ENCODE peak calls at places on chromosomes 5 and 9, in four cellular contexts. N, R, J and O are unnamed samples.

GRCh38 chr5:160382361-160382760 is 11.9 kb upstream of the C1QTNF2 start:
- DNase-seq in N (no peak), R (no peak), J (no peak), O (no peak)

GRCh38 chr5:69238760-69239251 is 4.1 kb downstream of the CDK7 start:
- DNase-seq in N (no peak), R (peak), J (peak), O (no peak)

GRCh38 chr5:65835191-65835590 is 91.2 kb upstream of the ERBIN start:
- DNase-seq in N (no peak), R (no peak), J (no peak), O (no peak)

GRCh38 chr9:38681747-38682227 is 38.1 kb downstream of the FAM240B start:
- DNase-seq in N (no peak), R (peak), J (no peak), O (no peak)

GRCh38 chr9:109150925-109151547 is 16.0 kb downstream of the FRRS1L start:
- DNase-seq in N (no peak), R (no peak), J (no peak), O (no peak)

GRCh38 chr9:42852133-42852532 is 668.7 kb downstream of the SPATA31A6 start:
- DNase-seq in N (no peak), R (peak), J (no peak), O (no peak)

GRCh38 chr5:78523314-78524193 is 125.0 kb downstream of the LHFPL2 start:
- DNase-seq in N (no peak), R (peak), J (no peak), O (no peak)

GRCh38 chr5:89043676-89044075 is 160.7 kb upstream of the MEF2C start:
- DNase-seq in N (no peak), R (peak), J (peak), O (no peak)

GRCh38 chr9:120733190-120733589 is 18.9 kb upstream of the MEGF9 start:
- DNase-seq in N (no peak), R (peak), J (peak), O (peak)

GRCh38 chr5:62152394-62153123 is 153.4 kb upstream of the KIF2A start:
- DNase-seq in N (no peak), R (no peak), J (no peak), O (no peak)

GRCh38 chr9:110960288-110960687 is 78.0 kb downstream of the LPAR1 start:
- DNase-seq in N (no peak), R (no peak), J (no peak), O (no peak)

GRCh38 chr9:121281614-121282291 is 13.8 kb downstream of the GSN start:
- DNase-seq in N (no peak), R (peak), J (no peak), O (peak)

GRCh38 chr5:157280927-157281326 is 15.0 kb downstream of the CYFIP2 start:
- DNase-seq in N (no peak), R (no peak), J (no peak), O (no peak)

GRCh38 chr5:161846731-161847130 is 1.2 kb upstream of the GABRA1 start:
- DNase-seq in N (no peak), R (no peak), J (no peak), O (no peak)

GRCh38 chr9:21585756-21586752 is 103.9 kb upstream of the IFNE start:
- DNase-seq in N (no peak), R (peak), J (no peak), O (no peak)

GRCh38 chr5:116521173-116521872 is 53.3 kb downstream of the SEMA6A start:
- DNase-seq in N (no peak), R (no peak), J (no peak), O (no peak)

GRCh38 chr5:56003179-56003578 is 8.4 kb upstream of the IL6ST start:
- DNase-seq in N (no peak), R (peak), J (no peak), O (no peak)

GRCh38 chr5:131305138-131305650 is 41.3 kb downstream of the CDC42SE2 start:
- DNase-seq in N (no peak), R (no peak), J (no peak), O (no peak)

GRCh38 chr5:172548981-172549707 is 91.9 kb upstream of the NEURL1B start:
- DNase-seq in N (no peak), R (no peak), J (no peak), O (no peak)

GRCh38 chr5:40383719-40384651 is 295.7 kb upstream of the PTGER4 start:
- DNase-seq in N (no peak), R (peak), J (peak), O (no peak)

GRCh38 chr9:135662758-135663450 is at the start of gene LCN9:
- DNase-seq in N (no peak), R (peak), J (no peak), O (peak)

GRCh38 chr5:161535762-161536161 is 10.8 kb downstream of the GABRB2 start:
- DNase-seq in N (no peak), R (no peak), J (no peak), O (no peak)

GRCh38 chr5:175746851-175747250 is 89.0 kb downstream of the HRH2 start:
- DNase-seq in N (no peak), R (peak), J (no peak), O (no peak)

GRCh38 chr5:144198386-144198785 is 27.7 kb downstream of the KCTD16 start:
- DNase-seq in N (no peak), R (peak), J (no peak), O (no peak)

GRCh38 chr5:131634666-131634995 is 398 bp downstream of the RAPGEF6 start:
- DNase-seq in N (peak), R (peak), J (no peak), O (no peak)

GRCh38 chr5:5335708-5336211 is 86.7 kb upstream of the ICE1 start:
- DNase-seq in N (no peak), R (peak), J (no peak), O (no peak)

GRCh38 chr9:88313364-88314220 is 74.7 kb upstream of the SPIN1 start:
- DNase-seq in N (no peak), R (no peak), J (no peak), O (no peak)

GRCh38 chr9:12604154-12604825 is 88.9 kb upstream of the TYRP1 start:
- DNase-seq in N (no peak), R (peak), J (no peak), O (no peak)

GRCh38 chr5:149839761-149840160 is 104.8 kb downstream of the PDE6A start:
- DNase-seq in N (no peak), R (peak), J (no peak), O (no peak)

GRCh38 chr5:149840226-149840825 is 104.3 kb downstream of the PDE6A start:
- DNase-seq in N (no peak), R (peak), J (no peak), O (no peak)

GRCh38 chr5:149845601-149846000 is 99.0 kb downstream of the PDE6A start:
- DNase-seq in N (no peak), R (no peak), J (no peak), O (no peak)

GRCh38 chr5:149838881-149839739 is 105.5 kb downstream of the PDE6A start:
- DNase-seq in N (no peak), R (peak), J (no peak), O (no peak)

GRCh38 chr5:149841844-149842793 is 102.5 kb downstream of the PDE6A start:
- DNase-seq in N (no peak), R (no peak), J (no peak), O (no peak)
- H3K4me3 ChIP-seq in N (no peak), R (no peak), J (no peak), O (no peak)

DNA sequence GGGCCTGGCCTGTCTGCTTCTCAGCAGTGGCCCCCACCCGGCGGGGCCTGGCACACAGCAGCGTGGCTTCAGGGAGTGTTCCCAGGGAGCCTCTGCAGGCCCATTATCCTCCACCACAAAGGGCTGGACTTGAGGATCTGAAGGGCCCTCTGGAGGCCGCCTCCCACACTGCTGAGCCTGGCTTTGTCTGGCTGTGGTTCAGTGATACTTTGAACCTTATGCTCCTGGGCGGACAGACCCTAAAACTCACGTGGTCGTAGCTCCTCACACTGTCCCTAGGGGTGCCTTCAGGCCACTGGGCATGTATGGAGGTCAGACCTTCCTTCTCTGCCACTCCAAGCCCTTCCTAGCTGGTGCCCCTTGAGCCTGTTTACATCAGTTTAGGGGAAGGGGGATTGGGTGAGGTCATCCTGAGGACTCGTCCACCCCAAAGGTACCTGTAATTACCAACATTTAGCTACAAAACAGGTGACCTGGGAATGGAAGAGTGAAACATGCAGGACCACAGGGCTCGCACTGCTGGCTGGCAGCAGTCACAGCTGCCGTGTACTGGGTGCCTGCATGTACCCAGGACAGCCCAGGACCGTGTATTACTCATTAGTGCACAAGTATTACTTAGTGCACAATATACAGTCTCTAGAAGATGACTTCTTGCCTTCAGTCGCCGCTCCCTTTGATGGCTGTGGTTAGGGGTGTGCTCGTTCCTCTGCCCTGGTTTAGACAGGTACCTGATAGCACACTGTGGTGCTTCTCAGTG is 8.5 kb downstream of the GRHPR start:
- DNase-seq in N (no peak), R (peak), J (no peak), O (no peak)
- TF ChIP-seq CTCF in N (no peak), R (peak), J (no peak), O (no peak)

DNA sequence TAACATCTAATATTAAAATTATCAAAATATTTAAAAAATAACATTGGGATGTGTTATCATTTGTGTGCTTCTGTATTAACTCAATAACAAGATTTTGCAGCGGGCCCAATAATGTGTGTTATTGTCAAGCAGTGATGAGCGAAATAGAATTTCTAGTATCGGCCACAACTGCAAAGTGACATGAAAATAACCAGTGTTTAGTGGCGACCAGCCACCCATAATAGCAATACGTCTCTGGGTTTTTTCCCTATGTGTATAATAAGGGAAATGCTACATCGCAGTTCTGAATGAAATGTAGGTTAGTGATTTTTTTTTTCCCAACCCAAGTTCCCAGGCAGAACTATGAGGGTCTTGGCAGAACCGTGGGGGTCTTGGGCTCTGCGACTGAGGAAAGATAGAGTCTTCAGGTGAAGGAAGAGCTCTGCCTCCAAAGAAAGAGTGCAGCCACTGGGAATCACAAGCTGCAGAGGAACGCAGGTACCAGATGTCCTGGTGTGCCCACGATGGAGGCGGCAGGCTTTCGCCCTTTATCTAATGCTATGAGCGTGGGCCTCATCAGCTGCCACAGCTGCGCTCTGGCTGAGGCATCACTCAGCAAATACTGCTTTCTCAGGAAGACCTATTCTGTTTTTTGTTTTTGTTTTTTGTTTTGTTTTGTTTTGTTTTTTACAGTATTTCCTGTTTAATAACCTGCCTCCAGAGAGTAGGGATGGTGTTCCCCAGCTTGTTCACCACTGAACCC is 235.0 kb downstream of the ROR2 start:
- DNase-seq in N (no peak), R (no peak), J (no peak), O (no peak)
- H3K4me3 ChIP-seq in N (no peak), R (peak), J (peak), O (peak)

GRCh38 chr9:107471562-107471961 is 18.0 kb downstream of the KLF4 start:
- DNase-seq in N (no peak), R (peak), J (no peak), O (no peak)

GRCh38 chr9:107467416-107467815 is 22.2 kb downstream of the KLF4 start:
- DNase-seq in N (no peak), R (no peak), J (no peak), O (no peak)

GRCh38 chr9:107460153-107461023 is 29.2 kb downstream of the KLF4 start:
- DNase-seq in N (no peak), R (no peak), J (no peak), O (no peak)

GRCh38 chr9:107462691-107463090 is 26.9 kb downstream of the KLF4 start:
- DNase-seq in N (no peak), R (peak), J (no peak), O (no peak)

GRCh38 chr9:107465467-107466451 is 23.8 kb downstream of the KLF4 start:
- DNase-seq in N (no peak), R (peak), J (no peak), O (peak)
- TF ChIP-seq CTCF in N (peak), R (peak), J (peak), O (peak)

DNA sequence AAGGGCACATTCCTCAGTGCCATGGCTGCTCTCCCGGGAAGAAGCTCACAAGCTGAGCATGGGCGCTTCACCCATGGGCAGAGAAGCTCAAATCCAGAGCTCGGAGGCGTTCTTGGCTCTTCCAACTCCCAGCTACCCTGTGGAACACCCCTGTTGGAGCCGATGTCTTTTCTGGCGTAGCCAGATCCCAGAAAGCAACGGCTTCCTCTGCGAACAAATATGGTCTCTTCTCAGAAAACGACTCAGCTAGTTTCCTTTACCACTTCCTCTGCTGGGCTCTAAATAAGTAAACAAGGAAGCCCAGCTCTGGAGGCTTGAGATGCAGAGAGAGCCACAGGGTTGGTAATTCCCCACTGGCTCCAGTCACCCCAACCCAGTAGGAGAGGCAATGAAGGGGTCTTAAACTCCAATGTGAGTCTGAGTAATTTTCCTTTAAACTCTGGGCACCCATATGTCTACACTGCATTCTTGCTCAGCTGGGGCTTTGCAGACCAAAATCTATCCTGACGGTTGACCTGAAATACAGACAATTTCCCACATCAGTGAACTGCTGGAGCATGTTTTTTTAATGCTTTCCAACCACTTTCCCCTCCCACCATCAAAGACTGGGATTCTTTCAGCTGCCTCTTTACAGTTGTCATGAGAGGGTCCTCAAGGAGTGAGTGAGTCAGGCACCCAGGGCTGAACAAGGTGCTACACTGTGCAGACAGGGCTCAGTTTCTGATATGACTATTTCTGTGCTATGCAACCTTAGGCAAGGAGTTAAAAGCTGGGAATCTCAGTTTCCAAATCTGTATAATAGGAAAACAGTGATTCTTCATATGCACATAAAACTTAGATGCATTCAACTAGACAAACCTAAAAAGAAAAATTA is at the start of gene LCP2:
- DNase-seq in N (peak), R (no peak), J (no peak), O (peak)
- H3K4me3 ChIP-seq in N (peak), R (no peak), J (no peak), O (peak)

GRCh38 chr9:130934702-130935659 is 4.1 kb downstream of the FIBCD1 start:
- DNase-seq in N (no peak), R (no peak), J (no peak), O (no peak)
- TF ChIP-seq CTCF in N (no peak), R (no peak), J (no peak), O (no peak)